ENCODE peak calls at places on chromosomes 6 and 20, in four cellular contexts. Z is T follicular helper cell, I is H54, V is left lung. J is an unnamed sample.

GRCh38 chr20:35443003-35443402 is 5.0 kb upstream of the GDF5 start:
- DNase-seq in V (no peak), Z (no peak), I (peak), J (peak)

GRCh38 chr6:25257686-25258348 is 21.4 kb upstream of the CARMIL1 start:
- DNase-seq in V (no peak), Z (no peak), I (no peak), J (no peak)

GRCh38 chr6:10385512-10386132 is 29.3 kb downstream of the TFAP2A start:
- DNase-seq in I (no peak), V (no peak), Z (no peak), J (no peak)

GRCh38 chr6:158739673-158740072 is 79.5 kb downstream of the EZR start:
- DNase-seq in I (no peak), Z (no peak), V (no peak), J (no peak)

GRCh38 chr20:46027245-46027853 is 1.7 kb upstream of the SLC12A5 start:
- DNase-seq in I (peak), Z (no peak), V (no peak), J (peak)

GRCh38 chr20:16098890-16099639 is 474.2 kb downstream of the KIF16B start:
- DNase-seq in V (no peak), I (no peak), Z (no peak), J (no peak)

GRCh38 chr6:49264496-49264895 is 198.6 kb downstream of the MMUT start:
- DNase-seq in V (peak), Z (no peak), I (no peak), J (no peak)

GRCh38 chr6:69696273-69696672 is 100.5 kb downstream of the LMBRD1 start:
- DNase-seq in I (no peak), Z (no peak), V (no peak), J (no peak)

GRCh38 chr20:20440473-20440872 is 72.6 kb downstream of the INSM1 start:
- DNase-seq in Z (no peak), I (no peak), V (no peak), J (no peak)

GRCh38 chr20:11217322-11217989 is 543.7 kb upstream of the JAG1 start:
- DNase-seq in V (no peak), I (no peak), Z (no peak), J (no peak)

GRCh38 chr6:82097676-82098075 is 149.9 kb downstream of the IBTK start:
- DNase-seq in Z (no peak), V (no peak), I (no peak), J (no peak)

GRCh38 chr6:9412951-9413559 is 977.7 kb upstream of the SLC35B3 start:
- DNase-seq in V (no peak), Z (no peak), I (peak), J (no peak)

GRCh38 chr6:130810307-130811030 is 16.7 kb upstream of the SMLR1 start:
- DNase-seq in V (no peak), Z (no peak), I (no peak), J (no peak)

GRCh38 chr6:150087336-150087735 is 18.4 kb upstream of the ULBP3 start:
- DNase-seq in I (no peak), V (no peak), Z (no peak), J (no peak)

GRCh38 chr6:41917528-41917927 is 3.4 kb downstream of the MED20 start:
- DNase-seq in I (peak), Z (no peak), V (no peak), J (no peak)

GRCh38 chr20:48153523-48153922 is 368.2 kb upstream of the SULF2 start:
- DNase-seq in Z (no peak), V (no peak), I (no peak), J (no peak)

GRCh38 chr6:158999154-158999668 is 791 bp downstream of the RSPH3 start:
- DNase-seq in V (no peak), Z (no peak), I (peak), J (no peak)

GRCh38 chr6:129686941-129687627 is 22.9 kb downstream of the ARHGAP18 start:
- DNase-seq in Z (no peak), V (no peak), I (no peak), J (no peak)

GRCh38 chr6:6592836-6593235 is 4.3 kb downstream of the LY86 start:
- DNase-seq in I (no peak), V (no peak), Z (no peak), J (no peak)

GRCh38 chr6:14743465-14744211 is 502.2 kb upstream of the JARID2 start:
- DNase-seq in I (peak), Z (no peak), V (peak), J (peak)

GRCh38 chr20:47392015-47392720 is 35.7 kb upstream of the ZMYND8 start:
- DNase-seq in Z (no peak), V (no peak), I (peak), J (peak)

GRCh38 chr6:168342626-168343025 is 23.0 kb upstream of the DACT2 start:
- DNase-seq in I (no peak), Z (no peak), V (no peak), J (no peak)

GRCh38 chr20:10357061-10357708 is 76.8 kb downstream of the MKKS start:
- DNase-seq in V (no peak), I (no peak), Z (no peak), J (no peak)

GRCh38 chr6:20542927-20543602 is 8.8 kb downstream of the CDKAL1 start:
- DNase-seq in I (no peak), V (no peak), Z (no peak), J (no peak)